ENCODE peak calls at places on chromosomes 2 and 18, in five cellular contexts. One of them, this sample, is unnamed.

GRCh38 chr2:65329551-65329950 is 101.9 kb downstream of the ACTR2 start:
- DNase-seq in H1: no peak
- DNase-seq in tibial nerve: no peak
- DNase-seq in brain microvascular endothelial cell: no peak
- DNase-seq in fibroblast of the aortic adventitia: no peak
- DNase-seq in this sample: no peak

GRCh38 chr2:29485631-29486030 is 370.4 kb downstream of the CLIP4 start:
- DNase-seq in brain microvascular endothelial cell: no peak
- DNase-seq in H1: no peak
- DNase-seq in tibial nerve: no peak
- DNase-seq in fibroblast of the aortic adventitia: no peak
- DNase-seq in this sample: no peak

GRCh38 chr2:72915076-72915906 is 2.0 kb upstream of the EMX1 start:
- DNase-seq in brain microvascular endothelial cell: no peak
- DNase-seq in H1: no peak
- DNase-seq in fibroblast of the aortic adventitia: no peak
- DNase-seq in tibial nerve: no peak
- DNase-seq in this sample: no peak

GRCh38 chr2:69216535-69217332 is 170.3 kb downstream of the GFPT1 start:
- DNase-seq in H1: no peak
- DNase-seq in brain microvascular endothelial cell: peak
- DNase-seq in fibroblast of the aortic adventitia: peak
- DNase-seq in tibial nerve: no peak
- DNase-seq in this sample: peak

GRCh38 chr18:55753643-55754255 is 165.8 kb upstream of the TCF4 start:
- DNase-seq in tibial nerve: no peak
- DNase-seq in fibroblast of the aortic adventitia: peak
- DNase-seq in brain microvascular endothelial cell: no peak
- DNase-seq in H1: no peak
- DNase-seq in this sample: no peak

GRCh38 chr2:67782443-67782842 is 280.4 kb downstream of the C1D start:
- DNase-seq in fibroblast of the aortic adventitia: peak
- DNase-seq in tibial nerve: no peak
- DNase-seq in brain microvascular endothelial cell: peak
- DNase-seq in H1: no peak
- DNase-seq in this sample: no peak

GRCh38 chr2:33521791-33522281 is 45.4 kb downstream of the RASGRP3 start:
- DNase-seq in H1: no peak
- DNase-seq in fibroblast of the aortic adventitia: peak
- DNase-seq in brain microvascular endothelial cell: no peak
- DNase-seq in tibial nerve: no peak
- DNase-seq in this sample: peak

GRCh38 chr18:3211236-3211992 is 8.4 kb downstream of the MYOM1 start:
- DNase-seq in H1: no peak
- DNase-seq in fibroblast of the aortic adventitia: peak
- DNase-seq in brain microvascular endothelial cell: peak
- DNase-seq in tibial nerve: no peak
- DNase-seq in this sample: no peak

GRCh38 chr2:121202541-121203310 is 82.3 kb downstream of the TFCP2L1 start:
- DNase-seq in brain microvascular endothelial cell: no peak
- DNase-seq in fibroblast of the aortic adventitia: no peak
- DNase-seq in tibial nerve: no peak
- DNase-seq in H1: no peak
- DNase-seq in this sample: no peak

GRCh38 chr18:54558609-54559585 is 32.1 kb upstream of the DYNAP start:
- DNase-seq in tibial nerve: no peak
- DNase-seq in brain microvascular endothelial cell: no peak
- DNase-seq in H1: no peak
- DNase-seq in fibroblast of the aortic adventitia: peak
- DNase-seq in this sample: peak

GRCh38 chr18:72086421-72086820 is 457.7 kb downstream of the CBLN2 start:
- DNase-seq in fibroblast of the aortic adventitia: peak
- DNase-seq in brain microvascular endothelial cell: no peak
- DNase-seq in H1: no peak
- DNase-seq in tibial nerve: no peak
- DNase-seq in this sample: peak

GRCh38 chr18:25279556-25279955 is 72.4 kb downstream of the ZNF521 start:
- DNase-seq in tibial nerve: no peak
- DNase-seq in H1: no peak
- DNase-seq in brain microvascular endothelial cell: no peak
- DNase-seq in fibroblast of the aortic adventitia: no peak
- DNase-seq in this sample: no peak

GRCh38 chr2:119760876-119761275 is 1.2 kb downstream of the PTPN4 start:
- DNase-seq in H1: no peak
- DNase-seq in brain microvascular endothelial cell: no peak
- DNase-seq in tibial nerve: no peak
- DNase-seq in fibroblast of the aortic adventitia: peak
- DNase-seq in this sample: no peak

GRCh38 chr2:172434821-172435607 is 7.6 kb downstream of the ITGA6 start:
- DNase-seq in fibroblast of the aortic adventitia: no peak
- DNase-seq in tibial nerve: no peak
- DNase-seq in H1: no peak
- DNase-seq in brain microvascular endothelial cell: no peak
- DNase-seq in this sample: no peak

GRCh38 chr2:23160006-23160405 is 225.0 kb upstream of the KLHL29 start:
- DNase-seq in tibial nerve: no peak
- DNase-seq in H1: no peak
- DNase-seq in fibroblast of the aortic adventitia: no peak
- DNase-seq in brain microvascular endothelial cell: no peak
- DNase-seq in this sample: no peak

GRCh38 chr2:67277450-67277849 is 119.7 kb upstream of the ETAA1 start:
- DNase-seq in tibial nerve: no peak
- DNase-seq in brain microvascular endothelial cell: no peak
- DNase-seq in H1: peak
- DNase-seq in fibroblast of the aortic adventitia: no peak
- DNase-seq in this sample: no peak

GRCh38 chr2:1662606-1663180 is 81.6 kb downstream of the PXDN start:
- DNase-seq in fibroblast of the aortic adventitia: no peak
- DNase-seq in H1: no peak
- DNase-seq in tibial nerve: no peak
- DNase-seq in brain microvascular endothelial cell: no peak
- DNase-seq in this sample: no peak

GRCh38 chr2:168561991-168562390 is 105.9 kb downstream of the CERS6 start:
- DNase-seq in fibroblast of the aortic adventitia: no peak
- DNase-seq in H1: no peak
- DNase-seq in tibial nerve: no peak
- DNase-seq in brain microvascular endothelial cell: no peak
- DNase-seq in this sample: no peak

GRCh38 chr2:229160180-229160579 is 110.9 kb downstream of the PID1 start:
- DNase-seq in tibial nerve: no peak
- DNase-seq in fibroblast of the aortic adventitia: no peak
- DNase-seq in H1: no peak
- DNase-seq in brain microvascular endothelial cell: no peak
- DNase-seq in this sample: no peak

GRCh38 chr2:146412625-146413024 is 1432.2 kb upstream of the ACVR2A start:
- DNase-seq in tibial nerve: no peak
- DNase-seq in fibroblast of the aortic adventitia: no peak
- DNase-seq in H1: peak
- DNase-seq in brain microvascular endothelial cell: no peak
- DNase-seq in this sample: no peak

GRCh38 chr2:98730851-98731708 is at the start of gene MGAT4A:
- DNase-seq in fibroblast of the aortic adventitia: peak
- DNase-seq in tibial nerve: peak
- DNase-seq in H1: peak
- DNase-seq in brain microvascular endothelial cell: no peak
- DNase-seq in this sample: no peak

GRCh38 chr2:152499921-152500320 is 164.9 kb downstream of the FMNL2 start:
- DNase-seq in H1: no peak
- DNase-seq in brain microvascular endothelial cell: peak
- DNase-seq in fibroblast of the aortic adventitia: peak
- DNase-seq in tibial nerve: no peak
- DNase-seq in this sample: no peak

GRCh38 chr18:26894006-26894405 is 28.5 kb upstream of the AQP4 start:
- DNase-seq in fibroblast of the aortic adventitia: no peak
- DNase-seq in tibial nerve: no peak
- DNase-seq in brain microvascular endothelial cell: no peak
- DNase-seq in H1: no peak
- DNase-seq in this sample: no peak

GRCh38 chr2:224764565-224765236 is 48.5 kb upstream of the CCDC195 start:
- DNase-seq in tibial nerve: no peak
- DNase-seq in fibroblast of the aortic adventitia: no peak
- DNase-seq in H1: no peak
- DNase-seq in brain microvascular endothelial cell: no peak
- DNase-seq in this sample: no peak

GRCh38 chr2:15650616-15651366 is 59.1 kb downstream of the DDX1 start:
- DNase-seq in H1: no peak
- DNase-seq in tibial nerve: no peak
- DNase-seq in fibroblast of the aortic adventitia: no peak
- DNase-seq in brain microvascular endothelial cell: no peak
- DNase-seq in this sample: no peak

GRCh38 chr2:213792045-213792444 is 507.8 kb downstream of the SPAG16 start:
- DNase-seq in H1: no peak
- DNase-seq in tibial nerve: no peak
- DNase-seq in brain microvascular endothelial cell: no peak
- DNase-seq in fibroblast of the aortic adventitia: no peak
- DNase-seq in this sample: no peak

GRCh38 chr2:157838442-157839161 is 37.5 kb downstream of the ACVR1 start:
- DNase-seq in H1: no peak
- DNase-seq in brain microvascular endothelial cell: peak
- DNase-seq in fibroblast of the aortic adventitia: peak
- DNase-seq in tibial nerve: no peak
- DNase-seq in this sample: no peak

GRCh38 chr2:176753752-176754474 is 458.7 kb upstream of the HNRNPA3 start:
- DNase-seq in fibroblast of the aortic adventitia: no peak
- DNase-seq in brain microvascular endothelial cell: no peak
- DNase-seq in tibial nerve: no peak
- DNase-seq in H1: no peak
- DNase-seq in this sample: no peak

GRCh38 chr18:54033087-54033486 is 191.4 kb downstream of the MBD2 start:
- DNase-seq in tibial nerve: no peak
- DNase-seq in H1: no peak
- DNase-seq in brain microvascular endothelial cell: no peak
- DNase-seq in fibroblast of the aortic adventitia: no peak
- DNase-seq in this sample: no peak

GRCh38 chr2:229231469-229231868 is 39.6 kb downstream of the PID1 start:
- DNase-seq in H1: no peak
- DNase-seq in brain microvascular endothelial cell: no peak
- DNase-seq in fibroblast of the aortic adventitia: no peak
- DNase-seq in tibial nerve: no peak
- DNase-seq in this sample: no peak

GRCh38 chr2:59150430-59150829 is 909.3 kb upstream of the FANCL start:
- DNase-seq in fibroblast of the aortic adventitia: no peak
- DNase-seq in brain microvascular endothelial cell: no peak
- DNase-seq in tibial nerve: no peak
- DNase-seq in H1: no peak
- DNase-seq in this sample: no peak
- TF ChIP-seq CTCF in fibroblast of the aortic adventitia: no peak
- TF ChIP-seq CTCF in brain microvascular endothelial cell: no peak
- TF ChIP-seq CTCF in tibial nerve: no peak
- TF ChIP-seq CTCF in H1: no peak
- TF ChIP-seq CTCF in this sample: no peak

DNA sequence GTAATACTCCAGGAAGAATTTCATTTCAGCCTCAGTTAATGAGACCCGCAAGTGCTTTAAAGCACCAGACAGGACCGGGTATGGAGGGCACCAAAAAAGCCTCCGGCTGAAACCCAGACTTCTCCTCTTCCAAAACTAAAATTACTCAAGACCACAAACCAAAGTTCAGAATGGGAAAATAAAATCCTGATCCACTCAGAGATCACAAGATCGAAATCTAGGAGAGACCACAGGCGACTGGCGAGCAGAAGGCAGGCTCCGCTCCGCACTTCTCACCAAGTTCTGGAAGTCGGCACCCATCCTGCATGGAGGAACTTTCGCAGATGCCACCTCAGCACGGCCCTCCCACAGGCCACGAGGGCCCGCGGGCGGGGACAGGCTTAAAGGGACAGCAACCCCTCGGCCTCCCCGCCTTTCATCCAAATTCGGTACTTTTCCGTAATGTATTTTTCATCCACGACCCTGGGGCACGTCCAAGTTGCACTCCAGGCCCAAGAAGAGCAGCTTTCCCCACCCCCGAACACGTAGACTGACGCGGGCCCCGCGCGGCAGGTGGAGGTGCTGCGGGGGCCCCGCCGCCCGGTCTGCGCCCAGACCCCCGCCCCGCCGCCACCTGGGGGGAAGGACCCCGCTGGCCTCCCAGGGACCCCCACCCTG is 43.7 kb downstream of the HDLBP start:
- DNase-seq in tibial nerve: peak
- DNase-seq in fibroblast of the aortic adventitia: peak
- DNase-seq in H1: no peak
- DNase-seq in brain microvascular endothelial cell: peak
- DNase-seq in this sample: peak
- H3K4me3 ChIP-seq in tibial nerve: peak
- H3K4me3 ChIP-seq in fibroblast of the aortic adventitia: peak
- H3K4me3 ChIP-seq in H1: peak
- H3K4me3 ChIP-seq in brain microvascular endothelial cell: peak
- H3K4me3 ChIP-seq in this sample: peak

GRCh38 chr2:237744270-237744612 is 54.3 kb upstream of the RBM44 start:
- DNase-seq in H1: no peak
- DNase-seq in tibial nerve: no peak
- DNase-seq in brain microvascular endothelial cell: no peak
- DNase-seq in fibroblast of the aortic adventitia: no peak
- DNase-seq in this sample: no peak

GRCh38 chr2:237743024-237743423 is 55.6 kb upstream of the RBM44 start:
- DNase-seq in fibroblast of the aortic adventitia: no peak
- DNase-seq in brain microvascular endothelial cell: no peak
- DNase-seq in H1: no peak
- DNase-seq in tibial nerve: no peak
- DNase-seq in this sample: no peak

GRCh38 chr2:237744613-237745249 is 53.8 kb upstream of the RBM44 start:
- DNase-seq in brain microvascular endothelial cell: peak
- DNase-seq in tibial nerve: peak
- DNase-seq in H1: peak
- DNase-seq in fibroblast of the aortic adventitia: peak
- DNase-seq in this sample: peak

GRCh38 chr2:237742614-237743013 is 56.0 kb upstream of the RBM44 start:
- DNase-seq in H1: no peak
- DNase-seq in tibial nerve: no peak
- DNase-seq in fibroblast of the aortic adventitia: no peak
- DNase-seq in brain microvascular endothelial cell: no peak
- DNase-seq in this sample: no peak

GRCh38 chr2:237743561-237744269 is 54.9 kb upstream of the RBM44 start:
- DNase-seq in tibial nerve: no peak
- DNase-seq in brain microvascular endothelial cell: peak
- DNase-seq in fibroblast of the aortic adventitia: peak
- DNase-seq in H1: no peak
- DNase-seq in this sample: no peak
- TF ChIP-seq CTCF in tibial nerve: no peak
- TF ChIP-seq CTCF in brain microvascular endothelial cell: peak
- TF ChIP-seq CTCF in fibroblast of the aortic adventitia: peak
- TF ChIP-seq CTCF in H1: no peak
- TF ChIP-seq CTCF in this sample: peak

DNA sequence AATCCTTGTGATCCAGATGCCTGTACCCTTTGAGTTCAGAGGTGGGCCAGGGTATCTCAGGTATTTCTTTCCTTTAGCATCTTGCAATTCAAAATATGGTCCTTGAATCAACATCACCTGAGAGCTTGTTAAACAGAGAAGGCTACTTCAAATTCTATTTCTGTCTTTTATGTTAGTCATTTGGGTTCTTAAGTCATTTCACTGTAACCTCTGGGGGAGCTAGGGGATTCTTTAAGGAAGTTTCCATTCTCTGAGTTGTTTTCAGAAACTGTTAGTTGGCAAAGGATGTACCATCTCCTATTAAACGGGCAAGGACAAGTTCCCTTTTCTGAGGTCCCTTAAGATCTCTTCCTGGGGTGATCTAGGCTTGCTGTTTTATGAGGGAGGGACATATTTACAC is 16.6 kb downstream of the CFLAR start:
- DNase-seq in H1: no peak
- DNase-seq in tibial nerve: no peak
- DNase-seq in fibroblast of the aortic adventitia: no peak
- DNase-seq in brain microvascular endothelial cell: no peak
- DNase-seq in this sample: no peak
- H3K4me3 ChIP-seq in H1: no peak
- H3K4me3 ChIP-seq in tibial nerve: no peak
- H3K4me3 ChIP-seq in fibroblast of the aortic adventitia: no peak
- H3K4me3 ChIP-seq in brain microvascular endothelial cell: no peak
- H3K4me3 ChIP-seq in this sample: no peak

GRCh38 chr2:47127862-47128543 is 27.1 kb downstream of the STPG4 start:
- DNase-seq in tibial nerve: no peak
- DNase-seq in fibroblast of the aortic adventitia: no peak
- DNase-seq in H1: no peak
- DNase-seq in brain microvascular endothelial cell: no peak
- DNase-seq in this sample: no peak
- TF ChIP-seq CTCF in tibial nerve: no peak
- TF ChIP-seq CTCF in fibroblast of the aortic adventitia: no peak
- TF ChIP-seq CTCF in H1: peak
- TF ChIP-seq CTCF in brain microvascular endothelial cell: no peak
- TF ChIP-seq CTCF in this sample: no peak